ENCODE peak calls at places on chromosomes 2 and 18, in seven cellular contexts. U is stimulated activated CD8-positive, alpha-beta memory T cell treated with anti-CD3 and anti-CD28 coated beads, Interleukin-7, amount 100 ng/mL, for 4 hours; V is right cardiac atrium; K is cortex of kidney; T is ascending aorta; N is heart left ventricle; S is NCI-H345. L is an unnamed sample.

GRCh38 chr2:127661949-127662510 is 13.3 kb downstream of the LIMS2 start:
- DNase-seq in S (no peak), K (no peak), N (peak), U (no peak), T (peak), V (peak), L (peak)

GRCh38 chr18:22952525-22952924 is 19.4 kb downstream of the RBBP8 start:
- DNase-seq in V (no peak), S (no peak), N (no peak), K (no peak), U (no peak), T (no peak), L (no peak)

GRCh38 chr2:186887107-186888090 is 38.4 kb upstream of the ZSWIM2 start:
- DNase-seq in S (no peak), N (peak), V (peak), U (no peak), T (no peak), K (no peak), L (no peak)

GRCh38 chr2:40093036-40093673 is 314.1 kb upstream of the THUMPD2 start:
- DNase-seq in S (no peak), N (no peak), K (no peak), U (no peak), V (no peak), T (no peak), L (no peak)

GRCh38 chr2:100417745-100418090 is 250 bp upstream of the CHST10 start:
- DNase-seq in S (no peak), T (no peak), K (no peak), N (no peak), V (no peak), U (no peak), L (no peak)

GRCh38 chr2:54073796-54074195 is 41.6 kb upstream of the ACYP2 start:
- DNase-seq in K (no peak), U (no peak), T (no peak), N (no peak), S (no peak), V (no peak), L (no peak)

GRCh38 chr2:171824086-171824485 is 70.0 kb downstream of the SLC25A12 start:
- DNase-seq in U (no peak), N (no peak), T (no peak), S (no peak), V (no peak), K (no peak), L (no peak)

GRCh38 chr18:34283506-34283905 is 58.8 kb upstream of the NOL4 start:
- DNase-seq in N (no peak), V (no peak), U (no peak), S (no peak), K (no peak), T (no peak), L (no peak)

GRCh38 chr2:62042944-62043343 is 137.5 kb downstream of the COMMD1 start:
- DNase-seq in N (no peak), K (no peak), U (no peak), S (no peak), V (no peak), T (no peak), L (no peak)

GRCh38 chr2:164205347-164205746 is 415.9 kb downstream of the GRB14 start:
- DNase-seq in K (no peak), N (no peak), V (no peak), U (no peak), T (no peak), S (no peak), L (no peak)

GRCh38 chr18:6960656-6961055 is 156.9 kb downstream of the LAMA1 start:
- DNase-seq in K (no peak), V (no peak), S (no peak), T (no peak), N (no peak), U (no peak), L (no peak)

GRCh38 chr2:120851116-120851773 is 115.6 kb downstream of the GLI2 start:
- DNase-seq in N (no peak), T (no peak), V (no peak), U (no peak), S (no peak), K (no peak), L (no peak)

GRCh38 chr2:44956841-44957240 is 15.3 kb downstream of the SIX3 start:
- DNase-seq in N (no peak), V (no peak), U (no peak), S (no peak), K (no peak), T (no peak), L (no peak)

GRCh38 chr2:217928324-217929293 is 74.2 kb downstream of the TNS1 start:
- DNase-seq in N (peak), V (peak), S (peak), K (no peak), T (peak), U (no peak), L (no peak)

GRCh38 chr2:26469092-26469710 is 8.7 kb downstream of the OTOF start:
- DNase-seq in V (peak), U (peak), N (no peak), K (no peak), S (peak), T (no peak), L (peak)

GRCh38 chr2:46315103-46315890 is 18.1 kb downstream of the EPAS1 start:
- DNase-seq in K (no peak), V (peak), U (no peak), T (peak), S (no peak), N (peak), L (peak)

GRCh38 chr18:51153659-51154371 is 43.7 kb downstream of the MEX3C start:
- DNase-seq in U (no peak), N (no peak), V (no peak), S (no peak), T (no peak), K (no peak), L (peak)

GRCh38 chr2:227471924-227472264 is at the start of gene AGFG1:
- DNase-seq in N (peak), V (peak), T (peak), S (peak), K (peak), U (peak), L (peak)

GRCh38 chr2:218631837-218632236 is 24.1 kb downstream of the PLCD4 start:
- DNase-seq in K (no peak), U (no peak), S (no peak), N (no peak), T (no peak), V (no peak), L (no peak)

GRCh38 chr18:13680612-13681011 is 45.7 kb downstream of the FAM210A start:
- DNase-seq in K (no peak), S (no peak), T (no peak), U (no peak), N (peak), V (peak), L (no peak)

GRCh38 chr2:50649626-50650397 is 382.1 kb downstream of the NRXN1 start:
- DNase-seq in U (no peak), T (no peak), K (no peak), V (no peak), S (no peak), N (no peak), L (no peak)

GRCh38 chr18:69217271-69217670 is 183.4 kb upstream of the DOK6 start:
- DNase-seq in N (no peak), V (no peak), K (no peak), T (no peak), S (peak), U (no peak), L (no peak)

GRCh38 chr2:121897335-121897970 is 142.0 kb downstream of the TSN start:
- DNase-seq in T (no peak), V (no peak), K (no peak), U (no peak), N (no peak), S (peak), L (no peak)

GRCh38 chr2:233079473-233079877 is 19.3 kb downstream of the INPP5D start:
- DNase-seq in N (no peak), U (no peak), K (no peak), S (no peak), V (no peak), T (peak), L (peak)

GRCh38 chr18:10705786-10706185 is 180.0 kb downstream of the NAPG start:
- DNase-seq in K (no peak), V (no peak), N (no peak), S (peak), T (no peak), U (no peak), L (no peak)

GRCh38 chr18:62999392-62999791 is 284.1 kb downstream of the PHLPP1 start:
- DNase-seq in K (no peak), T (no peak), N (peak), U (no peak), V (no peak), S (no peak), L (peak)

GRCh38 chr18:35580748-35581534 is 599 bp upstream of the GALNT1 start:
- DNase-seq in U (peak), K (no peak), T (peak), V (peak), S (peak), N (peak), L (peak)

GRCh38 chr2:3778841-3779505 is 75.6 kb downstream of the DCDC2C start:
- DNase-seq in N (no peak), S (peak), V (no peak), T (no peak), K (no peak), U (no peak), L (no peak)

GRCh38 chr18:75276813-75277628 is 66.4 kb downstream of the TSHZ1 start:
- DNase-seq in T (no peak), U (no peak), K (no peak), N (no peak), V (no peak), S (no peak), L (no peak)

GRCh38 chr2:179556425-179556824 is 291.8 kb upstream of the SESTD1 start:
- DNase-seq in K (no peak), U (no peak), N (no peak), S (no peak), V (no peak), T (no peak), L (no peak)

GRCh38 chr2:140257692-140258300 is 1477.6 kb upstream of the NXPH2 start:
- DNase-seq in V (no peak), S (no peak), T (no peak), N (no peak), U (no peak), K (no peak), L (no peak)

GRCh38 chr2:238869293-238870124 is 21.6 kb downstream of the TWIST2 start:
- DNase-seq in V (no peak), K (no peak), N (no peak), U (no peak), S (no peak), T (no peak), L (no peak)

GRCh38 chr2:239348563-239349447 is 52.0 kb downstream of the HDAC4 start:
- DNase-seq in S (no peak), N (no peak), K (no peak), T (no peak), U (no peak), V (no peak), L (peak)

GRCh38 chr2:178271629-178272333 is 77.5 kb downstream of the OSBPL6 start:
- DNase-seq in N (peak), T (peak), S (no peak), V (peak), U (no peak), K (no peak), L (peak)

GRCh38 chr2:28435796-28436425 is 43.3 kb downstream of the FOSL2 start:
- DNase-seq in K (no peak), T (no peak), U (no peak), S (no peak), V (no peak), N (no peak), L (peak)

GRCh38 chr2:38109732-38110181 is 33.8 kb upstream of the CYP1B1 start:
- DNase-seq in N (no peak), V (no peak), K (no peak), S (no peak), T (no peak), U (no peak), L (no peak)

L was measured in transverse colon.